ENCODE peak calls at places on chromosomes 12 and 14, in eight cellular contexts. One of them, this sample, is unnamed.

GRCh38 chr12:103930787-103931536 is 752 bp downstream of the HSP90B1 start:
- DNase-seq in upper lobe of right lung: peak; percentile 69
- DNase-seq in mammary epithelial cell: peak; percentile 34
- DNase-seq in epithelial cell of esophagus: peak; percentile 33
- DNase-seq in coronary artery: peak; percentile 76
- DNase-seq in thoracic aorta: no peak
- DNase-seq in left lung: peak; percentile 38
- DNase-seq in fibroblast of mammary gland: peak; percentile 46
- DNase-seq in this sample: peak; percentile 34

GRCh38 chr14:100590726-100591452 is 3.7 kb upstream of the BEGAIN start:
- DNase-seq in upper lobe of right lung: peak; percentile 60
- DNase-seq in thoracic aorta: no peak
- DNase-seq in left lung: peak; percentile 17
- DNase-seq in epithelial cell of esophagus: no peak
- DNase-seq in coronary artery: no peak
- DNase-seq in mammary epithelial cell: no peak
- DNase-seq in fibroblast of mammary gland: no peak
- DNase-seq in this sample: no peak

GRCh38 chr12:46233418-46233817 is 35.4 kb downstream of the SLC38A1 start:
- DNase-seq in thoracic aorta: no peak
- DNase-seq in mammary epithelial cell: no peak
- DNase-seq in left lung: no peak
- DNase-seq in epithelial cell of esophagus: no peak
- DNase-seq in coronary artery: no peak
- DNase-seq in fibroblast of mammary gland: no peak
- DNase-seq in upper lobe of right lung: no peak
- DNase-seq in this sample: no peak

GRCh38 chr14:68564826-68565760 is 227.8 kb downstream of the ZFP36L1 start:
- DNase-seq in fibroblast of mammary gland: peak; percentile 36
- DNase-seq in upper lobe of right lung: no peak
- DNase-seq in epithelial cell of esophagus: peak; percentile 23
- DNase-seq in mammary epithelial cell: peak; percentile 36
- DNase-seq in left lung: peak; percentile 36
- DNase-seq in coronary artery: no peak
- DNase-seq in thoracic aorta: no peak
- DNase-seq in this sample: peak; percentile 48

GRCh38 chr12:92094751-92095161 is 50.9 kb downstream of the BTG1 start:
- DNase-seq in coronary artery: no peak
- DNase-seq in mammary epithelial cell: no peak
- DNase-seq in upper lobe of right lung: no peak
- DNase-seq in fibroblast of mammary gland: peak; percentile 41
- DNase-seq in thoracic aorta: no peak
- DNase-seq in left lung: no peak
- DNase-seq in epithelial cell of esophagus: no peak
- DNase-seq in this sample: no peak

GRCh38 chr14:50550294-50550693 is 9.7 kb upstream of the ATL1 start:
- DNase-seq in mammary epithelial cell: no peak
- DNase-seq in epithelial cell of esophagus: peak; percentile 64
- DNase-seq in thoracic aorta: no peak
- DNase-seq in fibroblast of mammary gland: no peak
- DNase-seq in upper lobe of right lung: no peak
- DNase-seq in coronary artery: no peak
- DNase-seq in left lung: no peak
- DNase-seq in this sample: no peak

GRCh38 chr12:14771651-14772137 is 31.6 kb downstream of the WBP11 start:
- DNase-seq in thoracic aorta: no peak
- DNase-seq in left lung: no peak
- DNase-seq in fibroblast of mammary gland: no peak
- DNase-seq in upper lobe of right lung: no peak
- DNase-seq in coronary artery: no peak
- DNase-seq in mammary epithelial cell: no peak
- DNase-seq in epithelial cell of esophagus: no peak
- DNase-seq in this sample: no peak

GRCh38 chr12:122203968-122204828 is 689 bp downstream of the B3GNT4 start:
- DNase-seq in mammary epithelial cell: no peak
- DNase-seq in thoracic aorta: no peak
- DNase-seq in coronary artery: no peak
- DNase-seq in fibroblast of mammary gland: no peak
- DNase-seq in epithelial cell of esophagus: no peak
- DNase-seq in upper lobe of right lung: peak; percentile 62
- DNase-seq in left lung: no peak
- DNase-seq in this sample: no peak

GRCh38 chr14:97703006-97703760 is 906.0 kb downstream of the VRK1 start:
- DNase-seq in fibroblast of mammary gland: no peak
- DNase-seq in upper lobe of right lung: no peak
- DNase-seq in left lung: no peak
- DNase-seq in epithelial cell of esophagus: no peak
- DNase-seq in thoracic aorta: no peak
- DNase-seq in coronary artery: no peak
- DNase-seq in mammary epithelial cell: no peak
- DNase-seq in this sample: no peak

GRCh38 chr12:28479683-28480082 is 289.4 kb downstream of the CCDC91 start:
- DNase-seq in upper lobe of right lung: no peak
- DNase-seq in mammary epithelial cell: no peak
- DNase-seq in thoracic aorta: no peak
- DNase-seq in left lung: no peak
- DNase-seq in coronary artery: no peak
- DNase-seq in fibroblast of mammary gland: no peak
- DNase-seq in epithelial cell of esophagus: peak; percentile 28
- DNase-seq in this sample: no peak

GRCh38 chr14:100392266-100392850 is 69.2 kb downstream of the SLC25A47 start:
- DNase-seq in mammary epithelial cell: no peak
- DNase-seq in fibroblast of mammary gland: peak; percentile 69
- DNase-seq in left lung: no peak
- DNase-seq in coronary artery: no peak
- DNase-seq in epithelial cell of esophagus: no peak
- DNase-seq in thoracic aorta: no peak
- DNase-seq in upper lobe of right lung: no peak
- DNase-seq in this sample: no peak

GRCh38 chr12:45768194-45768593 is 38.7 kb downstream of the ARID2 start:
- DNase-seq in epithelial cell of esophagus: peak; percentile 89
- DNase-seq in mammary epithelial cell: peak; percentile 93
- DNase-seq in coronary artery: no peak
- DNase-seq in fibroblast of mammary gland: no peak
- DNase-seq in upper lobe of right lung: no peak
- DNase-seq in thoracic aorta: no peak
- DNase-seq in left lung: no peak
- DNase-seq in this sample: no peak

GRCh38 chr12:46342562-46343033 is 30.0 kb downstream of the SLC38A2 start:
- DNase-seq in thoracic aorta: no peak
- DNase-seq in left lung: no peak
- DNase-seq in epithelial cell of esophagus: peak; percentile 81
- DNase-seq in fibroblast of mammary gland: peak; percentile 50
- DNase-seq in upper lobe of right lung: no peak
- DNase-seq in coronary artery: no peak
- DNase-seq in mammary epithelial cell: peak; percentile 69
- DNase-seq in this sample: no peak

GRCh38 chr14:36939265-36939664 is 233.1 kb downstream of the SLC25A21 start:
- DNase-seq in fibroblast of mammary gland: no peak
- DNase-seq in upper lobe of right lung: no peak
- DNase-seq in left lung: no peak
- DNase-seq in thoracic aorta: no peak
- DNase-seq in epithelial cell of esophagus: no peak
- DNase-seq in coronary artery: no peak
- DNase-seq in mammary epithelial cell: no peak
- DNase-seq in this sample: no peak

GRCh38 chr12:120800665-120801064 is 75.0 kb downstream of the ACADS start:
- DNase-seq in upper lobe of right lung: no peak
- DNase-seq in mammary epithelial cell: no peak
- DNase-seq in left lung: no peak
- DNase-seq in coronary artery: no peak
- DNase-seq in thoracic aorta: no peak
- DNase-seq in fibroblast of mammary gland: no peak
- DNase-seq in epithelial cell of esophagus: peak; percentile 10
- DNase-seq in this sample: no peak

GRCh38 chr12:80086025-80086424 is 13.3 kb upstream of the OTOGL start:
- DNase-seq in coronary artery: no peak
- DNase-seq in thoracic aorta: no peak
- DNase-seq in upper lobe of right lung: no peak
- DNase-seq in epithelial cell of esophagus: no peak
- DNase-seq in left lung: no peak
- DNase-seq in fibroblast of mammary gland: no peak
- DNase-seq in mammary epithelial cell: no peak
- DNase-seq in this sample: no peak

DNA sequence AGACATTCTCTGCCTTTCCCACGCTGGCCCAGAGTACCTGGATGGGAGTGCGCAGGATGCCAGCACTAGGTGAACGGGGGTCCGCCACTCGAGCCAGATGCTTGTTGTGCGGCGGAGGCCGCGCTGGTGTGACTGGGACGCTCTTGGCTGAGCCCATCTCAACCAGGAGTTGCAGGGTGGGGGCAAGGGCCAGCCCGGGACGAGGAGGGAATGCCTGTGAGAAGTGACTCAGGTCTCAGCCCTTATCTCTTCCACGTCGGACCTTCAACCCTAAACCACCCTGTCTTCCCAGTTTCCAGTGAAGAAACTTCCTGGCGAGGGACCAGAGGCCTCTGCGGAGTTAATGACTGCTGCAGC is 312 bp downstream of the CDCA3 start:
- DNase-seq in left lung: no peak
- DNase-seq in thoracic aorta: no peak
- DNase-seq in fibroblast of mammary gland: no peak
- DNase-seq in upper lobe of right lung: no peak
- DNase-seq in epithelial cell of esophagus: no peak
- DNase-seq in mammary epithelial cell: no peak
- DNase-seq in coronary artery: no peak
- DNase-seq in this sample: no peak
- H3K4me3 ChIP-seq in left lung: peak overlapping the region; percentile 55
- H3K4me3 ChIP-seq in thoracic aorta: peak overlapping the region; percentile 92
- H3K4me3 ChIP-seq in fibroblast of mammary gland: peak overlapping the region; percentile 93
- H3K4me3 ChIP-seq in upper lobe of right lung: peak overlapping the region; percentile 85
- H3K4me3 ChIP-seq in epithelial cell of esophagus: peak overlapping the region; percentile 97
- H3K4me3 ChIP-seq in mammary epithelial cell: peak overlapping the region; percentile 52
- H3K4me3 ChIP-seq in coronary artery: peak overlapping the region; percentile 91
- H3K4me3 ChIP-seq in this sample: no peak overlapping the region

GRCh38 chr12:117890137-117890536 is 78.7 kb downstream of the KSR2 start:
- DNase-seq in fibroblast of mammary gland: no peak
- DNase-seq in upper lobe of right lung: no peak
- DNase-seq in mammary epithelial cell: no peak
- DNase-seq in left lung: no peak
- DNase-seq in epithelial cell of esophagus: no peak
- DNase-seq in coronary artery: no peak
- DNase-seq in thoracic aorta: no peak
- DNase-seq in this sample: no peak
- TF ChIP-seq CTCF in fibroblast of mammary gland: peak; percentile 18
- TF ChIP-seq CTCF in upper lobe of right lung: no peak
- TF ChIP-seq CTCF in mammary epithelial cell: no peak
- TF ChIP-seq CTCF in left lung: no peak
- TF ChIP-seq CTCF in epithelial cell of esophagus: no peak
- TF ChIP-seq CTCF in coronary artery: no peak
- TF ChIP-seq CTCF in thoracic aorta: no peak
- TF ChIP-seq CTCF in this sample: no peak

GRCh38 chr12:26121323-26121740 is 3.5 kb downstream of the BHLHE41 start:
- DNase-seq in upper lobe of right lung: no peak
- DNase-seq in coronary artery: no peak
- DNase-seq in left lung: no peak
- DNase-seq in mammary epithelial cell: peak; percentile 44
- DNase-seq in thoracic aorta: no peak
- DNase-seq in epithelial cell of esophagus: no peak
- DNase-seq in fibroblast of mammary gland: no peak
- DNase-seq in this sample: no peak
- H3K4me3 ChIP-seq in upper lobe of right lung: peak overlapping the region; percentile 56
- H3K4me3 ChIP-seq in coronary artery: peak overlapping the region; percentile 83
- H3K4me3 ChIP-seq in left lung: no peak overlapping the region
- H3K4me3 ChIP-seq in mammary epithelial cell: peak overlapping the region; percentile 19
- H3K4me3 ChIP-seq in thoracic aorta: peak overlapping the region; percentile 91
- H3K4me3 ChIP-seq in epithelial cell of esophagus: no peak overlapping the region
- H3K4me3 ChIP-seq in fibroblast of mammary gland: peak overlapping the region; percentile 69
- H3K4me3 ChIP-seq in this sample: no peak overlapping the region

DNA sequence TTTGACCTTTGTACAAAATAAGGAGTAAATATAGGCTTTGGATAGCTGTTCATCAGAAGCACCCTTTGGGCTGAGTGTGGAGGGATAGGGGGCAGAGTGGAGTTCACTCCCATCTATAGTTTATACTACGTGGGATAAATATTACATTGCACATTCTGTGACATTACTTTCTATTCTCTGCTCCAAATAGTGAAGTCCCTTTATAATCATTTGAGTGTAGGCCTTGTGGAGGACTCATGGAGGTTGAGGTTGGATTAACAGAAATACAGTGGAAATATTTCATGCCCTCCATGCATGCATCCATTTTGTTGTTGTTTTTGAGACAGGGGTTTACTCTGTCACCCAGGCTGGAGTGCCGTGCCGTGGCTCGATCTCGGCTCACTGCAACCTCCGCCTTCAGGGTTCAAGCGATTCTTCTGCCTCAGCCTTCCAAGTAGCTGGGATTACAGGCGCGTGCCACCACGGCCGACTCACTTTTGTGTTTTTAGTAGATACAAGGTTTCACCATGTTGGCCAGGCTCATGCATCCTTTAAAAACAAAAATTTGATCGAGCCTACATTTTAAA is 1.4 kb downstream of the CHPT1 start:
- DNase-seq in mammary epithelial cell: no peak
- DNase-seq in thoracic aorta: no peak
- DNase-seq in fibroblast of mammary gland: peak; percentile 27
- DNase-seq in left lung: no peak
- DNase-seq in epithelial cell of esophagus: no peak
- DNase-seq in coronary artery: no peak
- DNase-seq in upper lobe of right lung: no peak
- DNase-seq in this sample: no peak
- TF ChIP-seq CTCF in mammary epithelial cell: no peak
- TF ChIP-seq CTCF in thoracic aorta: no peak
- TF ChIP-seq CTCF in fibroblast of mammary gland: peak; percentile 38
- TF ChIP-seq CTCF in left lung: no peak
- TF ChIP-seq CTCF in epithelial cell of esophagus: peak; percentile 0
- TF ChIP-seq CTCF in coronary artery: no peak
- TF ChIP-seq CTCF in upper lobe of right lung: no peak
- TF ChIP-seq CTCF in this sample: no peak

This sample was measured in breast epithelium.